ENCODE peak calls at places on chromosomes 13 and 19, in four cellular contexts. E is activated naive CD4-positive, alpha-beta T cell treated with anti-CD3 and anti-CD28 coated beads, Interleukin-2, amount 10 ng/mL, durations not matched to agents 7 days and 5 days; P is WTC11; Q is cardiac muscle cell. K is an unnamed sample.

GRCh38 chr19:18777156-18777724 is 13.9 kb downstream of the COMP start:
- DNase-seq in E (no peak), P (no peak), Q (no peak), K (no peak)

GRCh38 chr19:33431986-33432385 is 58.5 kb downstream of the CEBPG start:
- DNase-seq in E (no peak), P (no peak), Q (no peak), K (no peak)

GRCh38 chr13:97004096-97004876 is 10.0 kb upstream of the OXGR1 start:
- DNase-seq in E (no peak), P (no peak), Q (peak), K (no peak)

GRCh38 chr19:54916822-54917221 is 10.9 kb downstream of the NCR1 start:
- DNase-seq in E (no peak), P (no peak), Q (no peak), K (no peak)

GRCh38 chr19:8209111-8209964 is at the start of gene CERS4:
- DNase-seq in E (peak), P (peak), Q (peak), K (peak)

GRCh38 chr13:110322126-110322827 is 15.2 kb downstream of the COL4A2 start:
- DNase-seq in E (no peak), P (no peak), Q (no peak), K (no peak)

GRCh38 chr19:56211718-56212117 is 9.6 kb downstream of the ZSCAN5C start:
- DNase-seq in E (no peak), P (no peak), Q (no peak), K (no peak)

GRCh38 chr19:28475525-28475924 is 737.4 kb downstream of the UQCRFS1 start:
- DNase-seq in E (no peak), P (no peak), Q (peak), K (no peak)

GRCh38 chr13:67223024-67223423 is 7.1 kb downstream of the PCDH9 start:
- DNase-seq in E (no peak), P (no peak), Q (peak), K (no peak)

GRCh38 chr19:12783226-12783848 is 7.9 kb upstream of the JUNB start:
- DNase-seq in E (peak), P (no peak), Q (no peak), K (no peak)

GRCh38 chr19:42422576-42423461 is 4.4 kb downstream of the LIPE start:
- DNase-seq in E (no peak), P (peak), Q (no peak), K (peak)

GRCh38 chr13:85266331-85266730 is 532.9 kb downstream of the SLITRK6 start:
- DNase-seq in E (no peak), P (no peak), Q (no peak), K (no peak)

GRCh38 chr13:113820813-113821651 is 42.8 kb downstream of the GAS6 start:
- DNase-seq in E (no peak), P (no peak), Q (peak), K (no peak)

GRCh38 chr19:30562981-30563380 is 190.8 kb downstream of the ZNF536 start:
- DNase-seq in E (no peak), P (no peak), Q (no peak), K (no peak)

GRCh38 chr13:112725346-112726017 is 35.6 kb downstream of the ATP11A start:
- DNase-seq in E (peak), P (no peak), Q (no peak), K (no peak)

GRCh38 chr13:49954674-49955455 is 18.7 kb upstream of the SPRYD7 start:
- DNase-seq in E (no peak), P (no peak), Q (no peak), K (no peak)

GRCh38 chr19:35818445-35818844 is 5.8 kb upstream of the PRODH2 start:
- DNase-seq in E (no peak), P (no peak), Q (no peak), K (no peak)

GRCh38 chr19:958967-959685 is 25.0 kb upstream of the WDR18 start:
- DNase-seq in E (peak), P (no peak), Q (peak), K (no peak)

GRCh38 chr13:77860621-77861020 is 58.0 kb downstream of the EDNRB start:
- DNase-seq in E (no peak), P (no peak), Q (peak), K (no peak)

GRCh38 chr19:51111606-51112005 is 3.4 kb upstream of the CTU1 start:
- DNase-seq in E (no peak), P (no peak), Q (no peak), K (no peak)

GRCh38 chr19:4556574-4557185 is 2.8 kb downstream of the SEMA6B start:
- DNase-seq in E (peak), P (peak), Q (peak), K (no peak)

GRCh38 chr19:40139533-40140287 is 49.0 kb upstream of the ZNF780A start:
- DNase-seq in E (peak), P (no peak), Q (peak), K (no peak)

GRCh38 chr19:42198676-42199439 is 18.6 kb downstream of the DEDD2 start:
- DNase-seq in E (peak), P (no peak), Q (no peak), K (peak)

GRCh38 chr19:16382775-16383543 is 58.3 kb downstream of the KLF2 start:
- DNase-seq in E (peak), P (peak), Q (peak), K (peak)

GRCh38 chr19:14471436-14472187 is 3.5 kb downstream of the PTGER1 start:
- DNase-seq in E (no peak), P (no peak), Q (no peak), K (no peak)

GRCh38 chr13:110590577-110590976 is 24.8 kb upstream of the NAXD start:
- DNase-seq in E (no peak), P (no peak), Q (no peak), K (no peak)

GRCh38 chr19:43078311-43078710 is 4.2 kb downstream of the PSG2 start:
- DNase-seq in E (no peak), P (no peak), Q (peak), K (no peak)

GRCh38 chr13:33017410-33017929 is 1.2 kb downstream of the KL start:
- DNase-seq in E (peak), P (peak), Q (peak), K (no peak)

GRCh38 chr19:31402931-31403330 is 53.7 kb upstream of the TSHZ3 start:
- DNase-seq in E (no peak), P (no peak), Q (no peak), K (no peak)

K was measured in stimulated activated CD8-positive, alpha-beta memory T cell treated with anti-CD3 and anti-CD28 coated beads, Interleukin-7, amount 100 ng/mL, for 1 hour.